ENCODE peak calls at places on chromosomes 13 and 19, in five cellular contexts. F is upper lobe of left lung; M is suprapubic skin; P is heart right ventricle; K is naive thymus-derived CD4-positive, alpha-beta T cell. D is an unnamed sample. For H3K4me1, H3K9me3 and H3K36me3, the result is how much of the 10 kb centered on the place peaks cover.

GRCh38 chr13:34162545-34162936 is 344.6 kb downstream of the RFC3 start:
- DNase-seq in F (no peak), P (no peak), M (no peak), K (no peak), D (no peak)

GRCh38 chr19:56120002-56120370 is 1.1 kb downstream of the ZNF787 start:
- DNase-seq in M (no peak), F (no peak), P (no peak), K (no peak), D (no peak)

GRCh38 chr19:726993-727956 is 18.5 kb downstream of the PALM start:
- DNase-seq in K (no peak), P (no peak), M (no peak), F (no peak), D (no peak)

GRCh38 chr13:52983836-52984235 is 44.8 kb upstream of the OLFM4 start:
- DNase-seq in M (no peak), K (no peak), F (no peak), P (no peak), D (no peak)

GRCh38 chr19:10332158-10332964 is 968 bp downstream of the RAVER1 start:
- DNase-seq in F (no peak), K (no peak), P (no peak), M (no peak), D (no peak)

GRCh38 chr13:110230661-110231347 is 76.2 kb downstream of the COL4A1 start:
- DNase-seq in K (no peak), F (no peak), M (no peak), P (no peak), D (no peak)

GRCh38 chr19:610071-610800 is 20.6 kb downstream of the HCN2 start:
- DNase-seq in M (no peak), P (no peak), F (no peak), K (peak), D (no peak)

GRCh38 chr13:66559093-66559492 is 671.0 kb downstream of the PCDH9 start:
- DNase-seq in F (no peak), M (no peak), P (no peak), K (no peak), D (no peak)

GRCh38 chr13:46032341-46032740 is 20.2 kb downstream of the ZC3H13 start:
- DNase-seq in M (no peak), K (no peak), F (no peak), P (no peak), D (no peak)

GRCh38 chr13:106110241-106110855 is 425.1 kb downstream of the EFNB2 start:
- DNase-seq in M (no peak), P (no peak), F (no peak), K (no peak), D (no peak)

GRCh38 chr19:28425431-28425931 is 787.5 kb downstream of the UQCRFS1 start:
- DNase-seq in P (no peak), K (no peak), M (no peak), F (no peak), D (no peak)
- H3K4me1 ChIP-seq in P (under half), K (under half), M (under half), F (under half), D (under half)

GRCh38 chr19:12047868-12048267 is 4.9 kb downstream of the ZNF878 start:
- DNase-seq in F (no peak), P (no peak), K (no peak), M (no peak), D (no peak)

GRCh38 chr19:12042893-12043292 is 7.4 kb upstream of the ZNF433 start:
- DNase-seq in F (no peak), K (no peak), P (no peak), M (no peak), D (no peak)

GRCh38 chr19:12043752-12044422 is 8.4 kb upstream of the ZNF433 start:
- DNase-seq in K (no peak), P (no peak), F (no peak), M (no peak), D (no peak)
- H3K9me3 ChIP-seq in K (under half), P (under half), F (under half), M (under half), D (under half)

GRCh38 chr19:16206637-16207036 is 8.9 kb downstream of the AP1M1 start:
- DNase-seq in M (no peak), K (no peak), F (no peak), P (no peak), D (no peak)
- H3K36me3 ChIP-seq in M (half or more), K (under half), F (half or more), P (under half), D (under half)

DNA sequence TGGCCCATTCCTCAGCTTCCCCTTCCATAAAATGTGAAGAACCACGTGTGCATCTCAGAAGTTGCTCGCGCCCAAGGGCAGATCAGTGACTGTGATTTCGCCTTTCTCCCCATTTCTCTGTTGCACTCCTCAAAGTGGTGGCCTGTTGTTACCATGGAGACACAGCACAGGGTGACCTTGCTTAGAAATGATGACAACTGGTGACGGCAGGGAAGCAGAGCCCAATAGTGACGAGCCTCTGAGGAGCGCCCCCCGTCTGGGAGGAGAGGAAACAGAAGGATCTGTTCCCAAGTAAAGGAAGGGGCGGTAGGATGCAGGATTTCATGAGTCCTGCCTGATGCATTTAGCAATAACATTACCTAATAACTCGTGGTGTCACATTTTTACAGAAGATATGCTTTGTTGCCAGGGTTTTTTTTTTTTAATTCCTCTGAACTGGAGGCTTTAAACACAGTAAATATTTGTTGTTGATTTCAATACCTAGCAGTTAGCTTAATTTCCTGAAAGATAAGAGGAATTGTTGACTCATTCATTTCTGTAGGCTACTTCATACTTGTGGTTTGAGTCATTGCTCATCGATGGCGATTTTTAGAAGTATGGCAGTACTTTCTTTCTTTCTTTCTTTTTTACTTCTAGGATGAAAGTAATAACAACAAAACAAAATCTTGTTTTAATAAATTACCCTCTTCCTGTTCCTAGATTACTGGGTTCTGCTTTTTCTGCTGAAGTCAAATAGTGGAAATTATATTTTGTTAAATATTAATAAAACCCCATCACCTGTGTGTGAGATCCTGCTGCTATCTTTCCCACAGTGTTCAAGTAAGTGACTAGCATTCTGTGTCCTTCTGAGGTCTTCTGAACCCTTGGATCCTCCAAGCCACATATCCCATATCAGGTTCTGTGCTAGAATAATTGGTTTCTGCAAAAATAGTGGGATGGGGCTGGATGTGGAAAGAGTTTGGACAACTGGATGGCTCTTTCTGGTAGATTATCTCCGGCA is 36.0 kb downstream of the MBNL2 start:
- DNase-seq in P (peak), K (no peak), F (peak), M (peak), D (no peak)
- H3K4me1 ChIP-seq in P (half or more), K (under half), F (half or more), M (half or more), D (under half)

GRCh38 chr19:20103091-20103501 is 25.3 kb downstream of the ZNF90 start:
- DNase-seq in P (no peak), K (no peak), F (no peak), M (no peak), D (no peak)

GRCh38 chr19:20107301-20107700 is 29.5 kb downstream of the ZNF90 start:
- DNase-seq in M (no peak), K (no peak), F (no peak), P (no peak), D (no peak)

GRCh38 chr19:20102097-20102496 is 24.3 kb downstream of the ZNF90 start:
- DNase-seq in F (no peak), P (no peak), M (no peak), K (no peak), D (no peak)
- H3K9me3 ChIP-seq in F (under half), P (under half), M (under half), K (under half), D (under half)

GRCh38 chr19:47729468-47729798 is 15.9 kb upstream of the NOP53 start:
- DNase-seq in K (no peak), F (peak), M (peak), P (peak), D (no peak)
- H3K36me3 ChIP-seq in K (under half), F (under half), M (under half), P (under half), D (under half)

DNA sequence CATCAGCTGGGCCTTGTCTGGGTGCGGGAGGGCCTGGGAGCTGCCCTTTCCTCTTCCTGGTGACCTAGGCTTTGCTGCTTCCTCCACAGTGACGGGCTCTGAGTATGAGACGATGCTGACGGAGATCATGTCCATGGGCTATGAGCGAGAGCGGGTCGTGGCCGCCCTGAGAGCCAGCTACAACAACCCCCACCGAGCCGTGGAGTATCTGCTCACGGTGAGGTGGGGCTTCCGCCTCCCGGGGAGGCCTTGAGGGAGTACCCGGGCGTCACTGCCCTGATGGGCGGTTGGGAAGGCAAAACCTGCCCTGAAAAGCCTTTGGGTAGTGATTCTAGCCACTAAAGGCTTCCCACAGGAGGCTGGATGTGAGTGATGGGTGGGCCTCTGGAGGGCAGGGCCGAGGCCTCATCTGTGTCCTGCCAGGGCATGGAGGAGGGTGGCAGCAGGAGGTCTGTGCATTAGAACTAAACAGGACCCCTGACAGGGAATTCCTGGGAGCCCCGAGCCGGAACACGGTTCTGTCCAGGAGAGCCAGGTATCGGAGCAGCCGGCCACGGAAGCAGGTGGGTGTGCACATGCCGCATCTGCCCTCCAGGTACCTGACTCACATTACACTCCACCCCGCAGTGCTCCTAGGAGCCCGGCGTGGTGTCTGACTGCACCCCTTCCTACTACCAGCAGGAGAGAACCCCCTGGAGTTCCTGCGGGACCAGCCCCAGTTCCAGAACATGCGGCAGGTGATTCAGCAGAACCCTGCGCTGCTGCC is 3.1 kb downstream of the RAD23A start:
- DNase-seq in P (no peak), F (no peak), M (no peak), K (no peak), D (no peak)
- H3K4me1 ChIP-seq in P (under half), F (under half), M (under half), K (under half), D (under half)

GRCh38 chr19:23351806-23352205 is 43.5 kb downstream of the ZNF91 start:
- DNase-seq in M (no peak), P (no peak), K (no peak), F (no peak), D (no peak)

GRCh38 chr19:23343434-23344010 is 51.7 kb downstream of the ZNF91 start:
- DNase-seq in M (no peak), K (no peak), P (no peak), F (no peak), D (no peak)

GRCh38 chr19:23345838-23346237 is 49.4 kb downstream of the ZNF91 start:
- DNase-seq in M (no peak), P (no peak), K (no peak), F (no peak), D (no peak)

DNA sequence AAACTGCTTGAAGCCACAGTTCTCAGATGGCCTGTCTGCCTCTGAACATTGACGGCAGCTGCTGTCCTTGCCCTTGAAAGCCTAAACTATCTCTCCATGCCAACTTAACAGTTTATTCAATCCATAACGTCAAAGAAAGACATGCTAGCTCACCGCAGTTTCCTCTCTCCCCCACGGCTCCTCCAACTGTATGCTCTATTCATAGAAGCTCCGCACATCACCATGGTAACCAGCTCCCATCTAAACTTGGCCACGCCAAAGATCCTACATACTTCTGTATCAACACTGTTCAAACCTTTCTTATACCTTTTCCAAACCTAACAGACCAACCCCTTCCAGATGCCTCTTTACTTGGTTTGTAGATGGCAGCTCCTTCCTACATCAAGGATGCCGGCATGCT is 48.6 kb downstream of the ZNF91 start:
- DNase-seq in P (no peak), K (no peak), M (no peak), F (no peak), D (no peak)
- H3K9me3 ChIP-seq in P (under half), K (half or more), M (half or more), F (half or more), D (under half)